ENCODE peak calls at places on chromosomes 11 and 22, in four cellular contexts. Z is HCT116, N is SK-N-SH, Y is PC-3. S is an unnamed sample. For H3K79me2, the result is how much of the 10 kb centered on the place peaks cover.

GRCh38 chr11:2376751-2377451 is at the start of gene CD81:
- DNase-seq in Z (no peak), N (peak), Y (peak), S (peak)

GRCh38 chr22:29314537-29315285 is 786 bp downstream of the RASL10A start:
- DNase-seq in N (peak), Z (no peak), Y (peak), S (peak)

GRCh38 chr22:21937041-21937820 is 15.4 kb downstream of the PPM1F start:
- DNase-seq in Z (no peak), Y (peak), N (no peak), S (no peak)

GRCh38 chr11:116595305-116595880 is 177.4 kb downstream of the BUD13 start:
- DNase-seq in Y (no peak), N (no peak), Z (no peak), S (no peak)

GRCh38 chr22:38419121-38419863 is 35.7 kb downstream of the KCNJ4 start:
- DNase-seq in Y (no peak), N (no peak), Z (no peak), S (no peak)

GRCh38 chr11:2377511-2378443 is 667 bp downstream of the CD81 start:
- DNase-seq in Z (no peak), Y (peak), N (peak), S (peak)

GRCh38 chr11:17986007-17986710 is 26.7 kb downstream of the SERGEF start:
- DNase-seq in Y (peak), Z (peak), N (no peak), S (no peak)

GRCh38 chr11:5285703-5286102 is 16.0 kb upstream of the HBE1 start:
- DNase-seq in Z (no peak), Y (no peak), N (no peak), S (no peak)

GRCh38 chr11:121297872-121298271 is 5.3 kb downstream of the SC5D start:
- DNase-seq in Y (no peak), Z (no peak), N (no peak), S (no peak)

GRCh38 chr11:101759771-101760450 is 154.9 kb upstream of the CEP126 start:
- DNase-seq in N (no peak), Y (peak), Z (peak), S (no peak)

GRCh38 chr11:73012121-73012863 is 129.8 kb downstream of the FCHSD2 start:
- DNase-seq in N (no peak), Z (no peak), Y (no peak), S (no peak)

GRCh38 chr11:131615611-131616010 is 245.2 kb downstream of the NTM start:
- DNase-seq in Z (no peak), N (no peak), Y (no peak), S (no peak)

GRCh38 chr11:6636480-6636879 is 17.3 kb upstream of the TPP1 start:
- DNase-seq in Z (no peak), Y (no peak), N (no peak), S (no peak)

GRCh38 chr11:36564376-36565032 is 3.3 kb upstream of the RAG1 start:
- DNase-seq in N (peak), Y (peak), Z (peak), S (peak)

GRCh38 chr11:36557991-36558390 is 9.8 kb upstream of the RAG1 start:
- DNase-seq in Z (no peak), Y (no peak), N (no peak), S (no peak)

DNA sequence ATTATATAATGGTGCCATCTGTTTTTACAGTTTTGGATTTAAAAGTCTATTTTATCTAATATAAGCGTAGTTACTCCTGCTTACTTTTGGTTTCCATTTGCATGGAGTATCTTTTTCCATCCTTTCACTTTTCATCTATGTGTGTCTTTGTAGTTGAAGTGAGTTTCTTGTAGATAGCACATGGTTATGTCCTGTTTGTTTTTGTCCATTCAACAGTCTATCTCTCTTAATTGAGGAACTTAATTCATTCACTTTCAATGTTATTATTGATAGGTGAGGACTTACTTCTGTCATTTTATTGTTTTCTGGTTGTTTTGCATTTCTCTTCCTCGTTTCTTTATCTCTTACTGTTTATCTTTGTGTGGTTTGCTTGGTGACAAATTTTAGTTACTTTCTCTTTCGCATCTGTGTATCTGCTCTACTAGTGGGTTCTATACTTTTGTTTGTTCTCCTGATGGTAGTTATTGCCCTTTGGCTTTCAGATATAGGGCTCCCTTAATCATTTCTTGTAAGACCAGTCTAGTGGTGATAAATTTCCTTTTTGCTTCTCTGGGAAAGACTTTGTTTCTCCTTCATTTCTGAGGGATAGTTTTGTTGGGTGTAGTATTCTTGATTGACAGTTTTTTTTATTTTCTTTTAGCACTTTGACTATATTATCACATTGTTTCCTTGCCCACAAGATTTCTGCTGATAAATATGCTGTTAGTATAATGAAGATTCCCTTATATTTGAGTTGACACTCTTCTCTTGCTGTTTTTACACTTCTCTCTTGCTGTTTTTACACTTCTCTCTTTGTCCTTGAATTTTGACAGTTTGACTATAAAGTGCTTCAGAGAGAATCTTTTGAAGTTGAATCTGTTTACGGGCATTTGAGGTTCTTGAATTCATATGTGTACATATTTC is 9.0 kb upstream of the RAG1 start:
- DNase-seq in N (no peak), Z (no peak), Y (no peak), S (no peak)
- TF ChIP-seq EZH2phosphoT487 in N (no peak), Z (no peak), Y (no peak), S (no peak)

GRCh38 chr11:133801356-133801755 is 44.0 kb downstream of the SPATA19 start:
- DNase-seq in Y (no peak), N (no peak), Z (no peak), S (no peak)

GRCh38 chr11:133796043-133796795 is 49.1 kb downstream of the SPATA19 start:
- DNase-seq in Z (no peak), Y (no peak), N (no peak), S (no peak)

GRCh38 chr11:133797542-133797941 is 47.8 kb downstream of the SPATA19 start:
- DNase-seq in Y (no peak), N (no peak), Z (no peak), S (no peak)

GRCh38 chr11:133803026-133803425 is 42.3 kb downstream of the SPATA19 start:
- DNase-seq in N (no peak), Z (no peak), Y (no peak), S (no peak)

GRCh38 chr11:133800666-133801065 is 44.6 kb downstream of the SPATA19 start:
- DNase-seq in N (no peak), Y (no peak), Z (no peak), S (no peak)
- H3K79me2 ChIP-seq in N (under half), Y (under half), Z (under half), S (under half)

GRCh38 chr11:77191823-77192495 is 63.9 kb downstream of the MYO7A start:
- DNase-seq in N (peak), Y (peak), Z (peak), S (peak)
- H2AFZ ChIP-seq in N (no peak), Y (peak), Z (peak), S (peak)

DNA sequence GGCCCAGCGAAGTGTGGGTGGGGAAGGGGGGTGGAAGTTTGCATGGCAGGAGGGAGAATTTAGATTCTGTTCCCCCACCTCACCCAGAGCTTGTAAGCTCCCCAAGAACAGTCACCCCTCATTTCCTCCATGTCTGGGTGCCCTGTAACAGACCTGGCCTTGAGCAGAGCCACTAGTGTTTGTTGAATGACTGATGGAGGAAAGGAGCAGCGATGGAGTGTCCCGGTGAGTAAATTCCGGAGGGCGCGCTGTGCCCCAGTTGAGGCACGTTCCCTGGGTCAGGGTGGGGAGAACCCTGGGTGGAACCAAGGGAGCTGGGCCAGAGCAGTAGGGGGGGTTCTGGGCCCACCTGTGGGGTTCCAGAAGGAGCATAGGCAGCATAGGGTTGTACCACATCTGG is 827 bp downstream of the NAALADL1 start:
- DNase-seq in Y (no peak), N (no peak), Z (no peak), S (no peak)
- TF ChIP-seq EZH2phosphoT487 in Y (no peak), N (no peak), Z (no peak), S (no peak)